ENCODE peak calls at places on chromosomes 2 and 18, in nine cellular contexts. C is K562; M is HEK293T; N is activated CD8-positive, alpha-beta memory T cell treated with anti-CD3 and anti-CD28 coated beads for 1 hour; G is NCI-H510A; P is anterior cingulate cortex; Y is stimulated activated CD4-positive, alpha-beta T cell treated with anti-CD3 and anti-CD28 coated beads, Interleukin-4, amount 100 ng/mL, for 24 hours; E is stromal cell of bone marrow; R is mucosa of descending colon. H is an unnamed sample.

GRCh38 chr2:120525056-120526046 is 179.4 kb downstream of the INHBB start:
- DNase-seq in Y (no peak), P (no peak), C (peak; percentile 25), N (no peak), G (no peak), R (no peak), E (no peak), M (no peak), H (peak; percentile 56)

GRCh38 chr18:61496374-61496773 is 163.1 kb downstream of the CDH20 start:
- DNase-seq in N (no peak), C (no peak), R (no peak), Y (no peak), G (peak; percentile 33), M (no peak), P (no peak), E (no peak), H (no peak)

GRCh38 chr18:31648966-31649429 is 35.4 kb downstream of the B4GALT6 start:
- DNase-seq in Y (no peak), N (no peak), M (peak; percentile 61), C (no peak), G (no peak), E (peak; percentile 22), R (no peak), P (no peak), H (no peak)

GRCh38 chr2:45207105-45207504 is 197.9 kb upstream of the SIX2 start:
- DNase-seq in C (no peak), M (no peak), R (no peak), E (no peak), N (no peak), Y (no peak), P (no peak), G (no peak), H (no peak)

GRCh38 chr18:51128533-51128932 is 68.9 kb downstream of the MEX3C start:
- DNase-seq in G (no peak), M (no peak), P (no peak), R (no peak), C (no peak), E (no peak), Y (no peak), N (no peak), H (no peak)

GRCh38 chr2:240358821-240359342 is 76.6 kb upstream of the GPC1 start:
- DNase-seq in P (no peak), E (no peak), R (no peak), G (no peak), Y (no peak), C (no peak), N (no peak), M (no peak), H (no peak)

GRCh38 chr18:10064267-10064666 is 150.5 kb downstream of the VAPA start:
- DNase-seq in P (no peak), C (no peak), E (no peak), G (no peak), R (no peak), N (no peak), M (no peak), Y (no peak), H (no peak)

GRCh38 chr2:211014376-211014775 is 458.0 kb downstream of the CPS1 start:
- DNase-seq in N (no peak), P (no peak), G (no peak), C (no peak), R (no peak), M (no peak), Y (no peak), E (no peak), H (no peak)

GRCh38 chr2:108858894-108859293 is 72.3 kb downstream of the CCDC138 start:
- DNase-seq in M (no peak), R (no peak), Y (no peak), P (no peak), N (no peak), C (no peak), G (no peak), E (peak; percentile 1), H (no peak)

GRCh38 chr2:239337877-239338484 is 62.8 kb downstream of the HDAC4 start:
- DNase-seq in E (no peak), Y (no peak), M (no peak), N (no peak), G (peak; percentile 72), R (peak; percentile 61), P (no peak), C (no peak), H (no peak)

GRCh38 chr18:55097406-55098170 is 138.3 kb upstream of the CCDC68 start:
- DNase-seq in N (no peak), Y (no peak), M (peak; percentile 8), R (no peak), E (peak; percentile 33), G (peak; percentile 88), C (no peak), P (no peak), H (no peak)

GRCh38 chr2:214328941-214329340 is 81.9 kb upstream of the VWC2L start:
- DNase-seq in P (peak; percentile 61), Y (no peak), G (no peak), C (no peak), R (no peak), N (no peak), M (no peak), E (no peak), H (peak; percentile 29)

GRCh38 chr2:178286636-178287035 is 92.3 kb downstream of the OSBPL6 start:
- DNase-seq in R (no peak), Y (no peak), M (no peak), E (no peak), N (no peak), P (no peak), C (no peak), G (no peak), H (no peak)

GRCh38 chr2:55601849-55602248 is 15.6 kb downstream of the PPP4R3B start:
- DNase-seq in E (no peak), N (no peak), M (no peak), C (no peak), Y (no peak), G (no peak), R (no peak), P (no peak), H (no peak)

GRCh38 chr18:70376137-70376913 is 87.5 kb downstream of the SOCS6 start:
- DNase-seq in N (no peak), P (no peak), R (peak; percentile 20), Y (no peak), M (no peak), E (no peak), C (no peak), G (no peak), H (no peak)

GRCh38 chr2:215436705-215437570 is 1.1 kb upstream of the FN1 start:
- DNase-seq in G (no peak), E (no peak), Y (no peak), C (no peak), P (no peak), R (no peak), N (no peak), M (no peak), H (no peak)

GRCh38 chr2:169165791-169166190 is 96.4 kb downstream of the DHRS9 start:
- DNase-seq in N (no peak), G (no peak), M (no peak), E (no peak), C (no peak), Y (no peak), R (no peak), P (no peak), H (no peak)

GRCh38 chr2:74457549-74458131 is 598 bp upstream of the WBP1 start:
- DNase-seq in G (peak; percentile 87), Y (peak; percentile 82), E (no peak), P (peak; percentile 67), M (peak; percentile 28), C (no peak), N (peak; percentile 73), R (peak; percentile 83), H (peak; percentile 63)

GRCh38 chr2:180231015-180231414 is 223.9 kb upstream of the CWC22 start:
- DNase-seq in C (no peak), E (no peak), Y (no peak), N (no peak), M (no peak), G (no peak), P (no peak), R (no peak), H (no peak)

GRCh38 chr2:190984595-190984994 is 29.4 kb downstream of the STAT1 start:
- DNase-seq in E (peak; percentile 31), C (no peak), P (no peak), N (no peak), M (no peak), G (no peak), Y (peak; percentile 26), R (no peak), H (no peak)

GRCh38 chr18:49052891-49053644 is 102.3 kb upstream of the SMAD7 start:
- DNase-seq in R (peak; percentile 26), G (no peak), C (no peak), Y (no peak), M (no peak), E (peak; percentile 90), P (no peak), N (peak; percentile 16), H (no peak)

GRCh38 chr18:58766164-58766563 is 94.9 kb downstream of the MALT1 start:
- DNase-seq in M (no peak), N (no peak), P (no peak), R (no peak), E (no peak), G (no peak), Y (no peak), C (no peak), H (no peak)

H was measured in amygdala.